ENCODE peak calls at places on chromosomes 11 and 22, in eight cellular contexts. One of them, this sample, is unnamed.

GRCh38 chr11:111639226-111639925 is 37.1 kb downstream of the SIK2 start:
- DNase-seq in GM13977: no peak
- DNase-seq in keratinocyte: no peak
- DNase-seq in GM12878: no peak
- DNase-seq in heart left ventricle: no peak
- DNase-seq in Calu3: no peak
- DNase-seq in cardiac muscle cell: no peak
- DNase-seq in B cell: no peak
- DNase-seq in this sample: no peak

GRCh38 chr11:30423886-30424285 is 101.0 kb downstream of the ARL14EP start:
- DNase-seq in B cell: no peak
- DNase-seq in GM13977: no peak
- DNase-seq in keratinocyte: no peak
- DNase-seq in cardiac muscle cell: no peak
- DNase-seq in Calu3: no peak
- DNase-seq in GM12878: no peak
- DNase-seq in heart left ventricle: no peak
- DNase-seq in this sample: no peak

GRCh38 chr11:76025068-76025467 is 181.2 kb downstream of the WNT11 start:
- DNase-seq in heart left ventricle: no peak
- DNase-seq in GM12878: no peak
- DNase-seq in Calu3: no peak
- DNase-seq in keratinocyte: no peak
- DNase-seq in GM13977: no peak
- DNase-seq in cardiac muscle cell: no peak
- DNase-seq in B cell: no peak
- DNase-seq in this sample: no peak

GRCh38 chr11:107721207-107721606 is 9.4 kb upstream of the SLN start:
- DNase-seq in heart left ventricle: no peak
- DNase-seq in cardiac muscle cell: no peak
- DNase-seq in B cell: no peak
- DNase-seq in Calu3: no peak
- DNase-seq in keratinocyte: no peak
- DNase-seq in GM13977: no peak
- DNase-seq in GM12878: no peak
- DNase-seq in this sample: no peak

GRCh38 chr11:82533628-82534353 is 199.9 kb downstream of the FAM181B start:
- DNase-seq in cardiac muscle cell: no peak
- DNase-seq in GM12878: no peak
- DNase-seq in Calu3: no peak
- DNase-seq in GM13977: no peak
- DNase-seq in heart left ventricle: no peak
- DNase-seq in keratinocyte: no peak
- DNase-seq in B cell: no peak
- DNase-seq in this sample: no peak

GRCh38 chr11:1499899-1500298 is 13.3 kb upstream of the MOB2 start:
- DNase-seq in GM13977: no peak
- DNase-seq in cardiac muscle cell: no peak
- DNase-seq in keratinocyte: no peak
- DNase-seq in GM12878: no peak
- DNase-seq in Calu3: no peak
- DNase-seq in heart left ventricle: no peak
- DNase-seq in B cell: no peak
- DNase-seq in this sample: no peak

GRCh38 chr11:15896544-15896943 is 459.8 kb downstream of the SOX6 start:
- DNase-seq in GM12878: no peak
- DNase-seq in heart left ventricle: no peak
- DNase-seq in keratinocyte: no peak
- DNase-seq in Calu3: no peak
- DNase-seq in cardiac muscle cell: no peak
- DNase-seq in B cell: no peak
- DNase-seq in GM13977: no peak
- DNase-seq in this sample: no peak

GRCh38 chr11:106447631-106448191 is 370.2 kb downstream of the AASDHPPT start:
- DNase-seq in GM12878: no peak
- DNase-seq in Calu3: no peak
- DNase-seq in B cell: no peak
- DNase-seq in heart left ventricle: no peak
- DNase-seq in cardiac muscle cell: no peak
- DNase-seq in GM13977: no peak
- DNase-seq in keratinocyte: no peak
- DNase-seq in this sample: no peak

GRCh38 chr11:115843685-115844084 is 339.5 kb upstream of the CADM1 start:
- DNase-seq in Calu3: no peak
- DNase-seq in keratinocyte: no peak
- DNase-seq in B cell: no peak
- DNase-seq in heart left ventricle: no peak
- DNase-seq in GM12878: no peak
- DNase-seq in cardiac muscle cell: no peak
- DNase-seq in GM13977: no peak
- DNase-seq in this sample: no peak

GRCh38 chr22:41094036-41094435 is 1.6 kb downstream of the EP300 start:
- DNase-seq in heart left ventricle: no peak
- DNase-seq in GM12878: no peak
- DNase-seq in keratinocyte: no peak
- DNase-seq in B cell: no peak
- DNase-seq in cardiac muscle cell: peak; percentile 25
- DNase-seq in Calu3: no peak
- DNase-seq in GM13977: no peak
- DNase-seq in this sample: peak; percentile 36

GRCh38 chr11:20117291-20117690 is 43.0 kb downstream of the DBX1 start:
- DNase-seq in Calu3: no peak
- DNase-seq in cardiac muscle cell: no peak
- DNase-seq in GM12878: no peak
- DNase-seq in B cell: no peak
- DNase-seq in GM13977: no peak
- DNase-seq in keratinocyte: no peak
- DNase-seq in heart left ventricle: no peak
- DNase-seq in this sample: no peak

GRCh38 chr11:72789493-72790131 is 4.2 kb downstream of the STARD10 start:
- DNase-seq in GM12878: no peak
- DNase-seq in GM13977: no peak
- DNase-seq in heart left ventricle: peak; percentile 60
- DNase-seq in Calu3: no peak
- DNase-seq in keratinocyte: no peak
- DNase-seq in B cell: no peak
- DNase-seq in cardiac muscle cell: peak; percentile 46
- DNase-seq in this sample: no peak

GRCh38 chr22:45332001-45332400 is 22.3 kb downstream of the FAM118A start:
- DNase-seq in keratinocyte: no peak
- DNase-seq in cardiac muscle cell: no peak
- DNase-seq in GM12878: no peak
- DNase-seq in GM13977: no peak
- DNase-seq in B cell: no peak
- DNase-seq in Calu3: no peak
- DNase-seq in heart left ventricle: no peak
- DNase-seq in this sample: no peak

GRCh38 chr22:32531955-32532818 is 57.6 kb downstream of the FBXO7 start:
- DNase-seq in B cell: no peak
- DNase-seq in keratinocyte: peak; percentile 35
- DNase-seq in Calu3: peak; percentile 50
- DNase-seq in GM13977: no peak
- DNase-seq in cardiac muscle cell: peak; percentile 52
- DNase-seq in heart left ventricle: peak; percentile 91
- DNase-seq in GM12878: no peak
- DNase-seq in this sample: no peak

GRCh38 chr11:86805873-86806310 is 5.5 kb downstream of the PRSS23 start:
- DNase-seq in cardiac muscle cell: no peak
- DNase-seq in Calu3: no peak
- DNase-seq in GM12878: peak; percentile 13
- DNase-seq in GM13977: no peak
- DNase-seq in heart left ventricle: no peak
- DNase-seq in B cell: no peak
- DNase-seq in keratinocyte: no peak
- DNase-seq in this sample: peak; percentile 39

GRCh38 chr11:124644426-124645280 is 22.0 kb downstream of the TBRG1 start:
- DNase-seq in GM13977: peak; percentile 35
- DNase-seq in Calu3: peak; percentile 37
- DNase-seq in B cell: peak; percentile 40
- DNase-seq in cardiac muscle cell: peak; percentile 60
- DNase-seq in heart left ventricle: peak; percentile 45
- DNase-seq in keratinocyte: no peak
- DNase-seq in GM12878: no peak
- DNase-seq in this sample: peak; percentile 48

GRCh38 chr11:120814531-120815259 is 209.2 kb upstream of the TBCEL start:
- DNase-seq in B cell: no peak
- DNase-seq in cardiac muscle cell: no peak
- DNase-seq in GM13977: no peak
- DNase-seq in keratinocyte: no peak
- DNase-seq in heart left ventricle: no peak
- DNase-seq in GM12878: no peak
- DNase-seq in Calu3: no peak
- DNase-seq in this sample: no peak

GRCh38 chr22:30317778-30318177 is 9.0 kb downstream of the TBC1D10A start:
- DNase-seq in Calu3: no peak
- DNase-seq in GM12878: no peak
- DNase-seq in GM13977: no peak
- DNase-seq in heart left ventricle: no peak
- DNase-seq in keratinocyte: no peak
- DNase-seq in B cell: no peak
- DNase-seq in cardiac muscle cell: no peak
- DNase-seq in this sample: no peak

GRCh38 chr11:13116491-13116890 is 107.4 kb downstream of the RASSF10 start:
- DNase-seq in cardiac muscle cell: no peak
- DNase-seq in keratinocyte: no peak
- DNase-seq in Calu3: no peak
- DNase-seq in B cell: no peak
- DNase-seq in GM13977: no peak
- DNase-seq in heart left ventricle: no peak
- DNase-seq in GM12878: no peak
- DNase-seq in this sample: no peak

GRCh38 chr11:120568572-120569307 is 57.2 kb downstream of the GRIK4 start:
- DNase-seq in GM13977: no peak
- DNase-seq in keratinocyte: no peak
- DNase-seq in B cell: no peak
- DNase-seq in heart left ventricle: no peak
- DNase-seq in Calu3: no peak
- DNase-seq in GM12878: no peak
- DNase-seq in cardiac muscle cell: no peak
- DNase-seq in this sample: no peak

DNA sequence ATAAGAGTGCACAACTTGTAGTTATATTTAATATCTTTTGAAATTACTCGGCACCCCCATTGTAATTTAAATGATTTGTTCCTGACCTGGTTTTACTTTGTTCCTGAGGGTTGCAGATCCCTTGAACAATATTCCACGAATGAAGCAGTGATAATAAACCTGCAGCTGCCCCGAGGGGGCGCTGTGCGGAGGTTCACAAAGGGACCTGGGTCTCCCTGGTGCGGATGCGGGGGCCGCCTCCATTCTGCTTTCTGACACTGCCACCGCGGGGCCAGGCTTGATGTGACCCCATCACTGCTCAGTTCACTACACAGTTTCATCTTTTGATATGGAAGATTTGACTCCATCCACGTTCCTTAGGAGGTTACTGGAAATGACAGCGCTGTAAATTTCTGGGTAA is 62.9 kb upstream of the PRODH start:
- DNase-seq in cardiac muscle cell: peak; percentile 13
- DNase-seq in B cell: no peak
- DNase-seq in keratinocyte: no peak
- DNase-seq in GM12878: no peak
- DNase-seq in GM13977: no peak
- DNase-seq in Calu3: no peak
- DNase-seq in heart left ventricle: no peak
- DNase-seq in this sample: no peak
- TF ChIP-seq CTCF in cardiac muscle cell: peak; percentile 33
- TF ChIP-seq CTCF in B cell: no peak
- TF ChIP-seq CTCF in keratinocyte: peak; percentile 34
- TF ChIP-seq CTCF in GM12878: no peak
- TF ChIP-seq CTCF in GM13977: no peak
- TF ChIP-seq CTCF in Calu3: no peak
- TF ChIP-seq CTCF in heart left ventricle: no peak
- TF ChIP-seq CTCF in this sample: no peak

DNA sequence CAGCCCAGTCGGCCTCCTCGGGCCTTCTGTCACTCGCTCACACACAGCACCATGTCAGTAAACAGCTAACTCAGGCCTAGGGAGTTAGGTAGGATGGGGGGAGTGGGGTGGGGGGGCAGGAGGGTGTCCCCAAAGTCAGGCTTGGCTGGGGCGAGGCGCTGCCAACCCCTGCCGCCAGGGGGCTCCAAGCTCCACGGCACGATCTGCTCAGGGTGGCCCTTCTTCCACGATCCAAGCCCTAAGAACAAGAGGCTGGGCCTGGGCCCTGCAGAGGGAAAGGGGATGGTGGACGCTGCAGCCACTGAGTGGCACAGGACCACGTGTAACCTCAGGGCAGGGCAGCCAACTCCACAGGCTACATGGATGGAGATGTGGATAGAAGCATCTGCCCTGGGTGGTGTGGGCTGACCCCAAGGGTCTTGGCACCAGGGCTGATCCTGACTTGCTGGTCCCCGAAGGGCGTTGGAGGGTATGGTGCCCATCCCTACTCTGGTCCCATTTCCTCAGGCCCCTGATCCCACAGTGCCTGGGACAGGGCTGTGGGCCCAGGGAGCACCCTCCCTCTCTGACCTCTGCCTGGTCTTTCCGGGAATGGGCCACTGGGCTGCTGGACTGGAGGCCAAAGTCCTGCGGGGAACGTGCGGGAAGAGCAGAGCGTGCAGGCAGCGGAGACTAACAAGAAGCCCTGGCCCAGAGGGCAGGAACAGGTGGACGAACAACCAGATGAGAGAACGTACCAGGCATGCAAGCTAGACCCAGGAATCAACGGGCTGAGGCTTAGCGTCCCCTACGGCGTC is 29.1 kb upstream of the TXNRD2 start:
- DNase-seq in heart left ventricle: peak; percentile 72
- DNase-seq in cardiac muscle cell: peak; percentile 75
- DNase-seq in Calu3: peak; percentile 81
- DNase-seq in GM12878: no peak
- DNase-seq in B cell: peak; percentile 94
- DNase-seq in keratinocyte: no peak
- DNase-seq in GM13977: peak; percentile 92
- DNase-seq in this sample: peak; percentile 91
- TF ChIP-seq CTCF in heart left ventricle: peak; percentile 95
- TF ChIP-seq CTCF in cardiac muscle cell: peak; percentile 88
- TF ChIP-seq CTCF in Calu3: peak; percentile 98
- TF ChIP-seq CTCF in GM12878: peak; percentile 88
- TF ChIP-seq CTCF in B cell: peak; percentile 98
- TF ChIP-seq CTCF in keratinocyte: peak; percentile 97
- TF ChIP-seq CTCF in GM13977: peak; percentile 98
- TF ChIP-seq CTCF in this sample: peak; percentile 93

GRCh38 chr11:61827573-61828378 is at the start of gene FADS2:
- DNase-seq in heart left ventricle: peak; percentile 94
- DNase-seq in keratinocyte: no peak
- DNase-seq in B cell: peak; percentile 82
- DNase-seq in cardiac muscle cell: peak; percentile 94
- DNase-seq in GM12878: peak; percentile 81
- DNase-seq in GM13977: peak; percentile 94
- DNase-seq in Calu3: peak; percentile 50
- DNase-seq in this sample: peak; percentile 94
- TF ChIP-seq CTCF in heart left ventricle: no peak
- TF ChIP-seq CTCF in keratinocyte: peak; percentile 17
- TF ChIP-seq CTCF in B cell: no peak
- TF ChIP-seq CTCF in cardiac muscle cell: no peak
- TF ChIP-seq CTCF in GM12878: no peak
- TF ChIP-seq CTCF in GM13977: no peak
- TF ChIP-seq CTCF in Calu3: no peak
- TF ChIP-seq CTCF in this sample: no peak

DNA sequence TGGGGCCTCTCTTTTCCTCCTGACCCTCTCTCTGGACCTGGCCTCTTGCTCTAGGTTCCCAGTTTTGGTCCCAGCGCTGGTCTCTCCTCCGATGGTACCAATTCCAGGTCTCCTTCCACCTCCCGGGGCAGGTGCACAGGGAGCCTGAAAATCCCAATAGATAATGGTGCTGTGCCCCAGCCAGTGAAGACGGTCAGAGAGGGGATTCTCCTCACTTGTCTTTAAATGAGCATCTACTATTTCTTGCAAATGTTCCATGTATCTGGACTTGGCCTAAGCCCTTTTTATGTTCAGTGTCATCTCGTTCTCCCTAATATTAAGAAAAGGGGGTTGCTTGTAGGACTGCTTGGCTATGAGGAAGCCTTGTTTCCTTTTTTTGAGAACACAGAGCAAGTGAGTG is 399 bp downstream of the APOBEC3A start:
- DNase-seq in Calu3: no peak
- DNase-seq in GM12878: no peak
- DNase-seq in GM13977: no peak
- DNase-seq in cardiac muscle cell: no peak
- DNase-seq in B cell: no peak
- DNase-seq in keratinocyte: no peak
- DNase-seq in heart left ventricle: no peak
- DNase-seq in this sample: no peak
- TF ChIP-seq CTCF in Calu3: no peak
- TF ChIP-seq CTCF in GM12878: no peak
- TF ChIP-seq CTCF in GM13977: no peak
- TF ChIP-seq CTCF in cardiac muscle cell: no peak
- TF ChIP-seq CTCF in B cell: no peak
- TF ChIP-seq CTCF in keratinocyte: no peak
- TF ChIP-seq CTCF in heart left ventricle: no peak
- TF ChIP-seq CTCF in this sample: no peak